ENCODE peak calls at places on chromosomes 16 and 17, in ten cellular contexts. H is HEK293T; V is germinal center; T is osteocyte; Z is epithelial cell of esophagus; E is astrocyte of the spinal cord; G is NCI-H526; J is IMR-90; X is stimulated activated CD8-positive, alpha-beta memory T cell treated with anti-CD3 and anti-CD28 coated beads, Interleukin-15, amount 100 ng/mL, for 1 hour; M is T-helper 22 cell. B is an unnamed sample.

GRCh38 chr17:17946104-17946503 is 26.1 kb downstream of the TOM1L2 start:
- DNase-seq in H (no peak), V (no peak), T (no peak), Z (no peak), E (no peak), G (no peak), J (no peak), X (no peak), M (no peak), B (no peak)

GRCh38 chr16:9362050-9362449 is 270.6 kb downstream of the HAPSTR1 start:
- DNase-seq in H (no peak), V (no peak), T (peak), Z (no peak), E (no peak), G (no peak), J (no peak), X (no peak), M (no peak), B (no peak)

GRCh38 chr17:44653954-44654353 is 2.3 kb upstream of the MEIOC start:
- DNase-seq in H (no peak), V (no peak), T (no peak), Z (no peak), E (no peak), G (no peak), J (no peak), X (no peak), M (no peak), B (no peak)

GRCh38 chr17:17300624-17301568 is 2.3 kb upstream of the NT5M start:
- DNase-seq in H (peak), V (peak), T (no peak), Z (peak), E (peak), G (peak), J (peak), X (no peak), M (peak), B (no peak)

GRCh38 chr16:56450275-56450889 is 750 bp downstream of the NUDT21 start:
- DNase-seq in H (peak), V (peak), T (no peak), Z (peak), E (no peak), G (no peak), J (peak), X (no peak), M (no peak), B (no peak)

GRCh38 chr17:81429813-81430510 is 34.7 kb downstream of the BAHCC1 start:
- DNase-seq in H (no peak), V (no peak), T (peak), Z (peak), E (peak), G (no peak), J (no peak), X (no peak), M (no peak), B (no peak)

GRCh38 chr17:73706428-73706827 is 62.2 kb upstream of the SDK2 start:
- DNase-seq in H (no peak), V (no peak), T (no peak), Z (no peak), E (no peak), G (no peak), J (no peak), X (no peak), M (no peak), B (no peak)

GRCh38 chr17:77834170-77835115 is 124.1 kb upstream of the TNRC6C start:
- DNase-seq in H (peak), V (no peak), T (no peak), Z (peak), E (peak), G (no peak), J (peak), X (peak), M (peak), B (peak)

GRCh38 chr16:79895917-79896203 is 295.3 kb upstream of the MAF start:
- DNase-seq in H (no peak), V (no peak), T (no peak), Z (no peak), E (no peak), G (no peak), J (no peak), X (no peak), M (no peak), B (no peak)

GRCh38 chr16:9152649-9153501 is 61.4 kb downstream of the HAPSTR1 start:
- DNase-seq in H (no peak), V (no peak), T (no peak), Z (no peak), E (no peak), G (no peak), J (no peak), X (no peak), M (no peak), B (no peak)

GRCh38 chr17:32161506-32162365 is 19.4 kb downstream of the RHOT1 start:
- DNase-seq in H (no peak), V (no peak), T (no peak), Z (peak), E (peak), G (no peak), J (peak), X (no peak), M (no peak), B (no peak)

GRCh38 chr17:8384801-8385335 is 1.9 kb upstream of the RPL26 start:
- DNase-seq in H (no peak), V (no peak), T (no peak), Z (peak), E (peak), G (no peak), J (peak), X (no peak), M (no peak), B (no peak)

GRCh38 chr17:50585346-50585745 is 24.8 kb downstream of the CACNA1G start:
- DNase-seq in H (no peak), V (no peak), T (no peak), Z (peak), E (no peak), G (no peak), J (no peak), X (no peak), M (no peak), B (no peak)

GRCh38 chr17:16947470-16947869 is 24.4 kb downstream of the TNFRSF13B start:
- DNase-seq in H (no peak), V (no peak), T (no peak), Z (no peak), E (no peak), G (no peak), J (no peak), X (no peak), M (no peak), B (no peak)

GRCh38 chr17:78268960-78269892 is 37.8 kb downstream of the TMEM235 start:
- DNase-seq in H (no peak), V (no peak), T (no peak), Z (no peak), E (peak), G (peak), J (peak), X (no peak), M (no peak), B (peak)

GRCh38 chr17:75723201-75723930 is 2.1 kb downstream of the ITGB4 start:
- DNase-seq in H (no peak), V (no peak), T (no peak), Z (peak), E (no peak), G (peak), J (no peak), X (no peak), M (no peak), B (no peak)

GRCh38 chr16:74607967-74608356 is 1.0 kb upstream of the GLG1 start:
- DNase-seq in H (peak), V (no peak), T (no peak), Z (no peak), E (peak), G (peak), J (peak), X (no peak), M (no peak), B (no peak)

GRCh38 chr16:53094013-53094630 is 39.3 kb downstream of the CHD9 start:
- DNase-seq in H (no peak), V (peak), T (no peak), Z (peak), E (peak), G (peak), J (no peak), X (no peak), M (peak), B (no peak)

GRCh38 chr17:83148317-83149044 is 69.1 kb downstream of the METRNL start:
- DNase-seq in H (no peak), V (no peak), T (peak), Z (no peak), E (no peak), G (no peak), J (no peak), X (no peak), M (no peak), B (peak)